ENCODE peak calls at places on chromosomes 13 and 19, in four cellular contexts. L, Z, K and T are unnamed samples.

GRCh38 chr13:78430166-78430791 is 173.1 kb downstream of the POU4F1 start:
- DNase-seq in L (no peak), Z (no peak), K (no peak), T (no peak)

GRCh38 chr19:19643158-19644053 is at the start of gene GMIP:
- DNase-seq in L (peak; percentile 89), Z (peak; percentile 95), K (peak; percentile 97), T (peak; percentile 93)

GRCh38 chr13:99757756-99758464 is 213.7 kb downstream of the ZIC5 start:
- DNase-seq in L (no peak), Z (no peak), K (no peak), T (no peak)

GRCh38 chr13:95698047-95698749 is 21.3 kb downstream of the DNAJC3 start:
- DNase-seq in L (no peak), Z (no peak), K (no peak), T (no peak)

GRCh38 chr19:45999653-46000121 is 4.4 kb downstream of the CCDC61 start:
- DNase-seq in L (peak; percentile 40), Z (no peak), K (no peak), T (peak; percentile 35)

GRCh38 chr19:57103573-57104277 is 16.1 kb upstream of the USP29 start:
- DNase-seq in L (peak; percentile 50), Z (peak; percentile 68), K (peak; percentile 76), T (peak; percentile 79)

GRCh38 chr19:37635076-37636056 is 19.9 kb downstream of the ZFP30 start:
- DNase-seq in L (no peak), Z (no peak), K (no peak), T (no peak)

GRCh38 chr19:43618921-43619261 is 538 bp downstream of the ZNF428 start:
- DNase-seq in L (no peak), Z (peak; percentile 74), K (peak; percentile 80), T (peak; percentile 84)

GRCh38 chr19:18768997-18769891 is 21.9 kb downstream of the COMP start:
- DNase-seq in L (no peak), Z (no peak), K (no peak), T (no peak)

GRCh38 chr19:3015126-3016057 is 13.7 kb downstream of the TLE2 start:
- DNase-seq in L (no peak), Z (no peak), K (no peak), T (no peak)

GRCh38 chr19:35318679-35319448 is 10.1 kb upstream of the CD22 start:
- DNase-seq in L (peak; percentile 27), Z (no peak), K (no peak), T (peak; percentile 41)

GRCh38 chr13:111564657-111565056 is 244.2 kb downstream of the TEX29 start:
- DNase-seq in L (no peak), Z (no peak), K (no peak), T (no peak)

GRCh38 chr19:18904334-18905057 is 8.5 kb upstream of the CERS1 start:
- DNase-seq in L (peak; percentile 32), Z (no peak), K (no peak), T (no peak)

GRCh38 chr19:16386619-16387240 is 62.1 kb downstream of the KLF2 start:
- DNase-seq in L (no peak), Z (peak; percentile 69), K (peak; percentile 77), T (peak; percentile 69)

GRCh38 chr13:113327391-113327765 is 30.3 kb downstream of the LAMP1 start:
- DNase-seq in L (no peak), Z (no peak), K (no peak), T (no peak)

GRCh38 chr19:41595258-41595889 is 19.4 kb downstream of the CEACAM21 start:
- DNase-seq in L (peak; percentile 45), Z (peak; percentile 74), K (peak; percentile 75), T (peak; percentile 75)

GRCh38 chr13:97004096-97004876 is 10.0 kb upstream of the OXGR1 start:
- DNase-seq in L (no peak), Z (no peak), K (no peak), T (no peak)

GRCh38 chr19:42076375-42076944 is 494 bp downstream of the ZNF574 start:
- DNase-seq in L (peak; percentile 72), Z (no peak), K (no peak), T (no peak)

GRCh38 chr19:41997121-41997850 is 3.3 kb upstream of the ATP1A3 start:
- DNase-seq in L (peak; percentile 57), Z (peak; percentile 80), K (peak; percentile 83), T (peak; percentile 59)

GRCh38 chr19:58555920-58556632 is 1.2 kb upstream of the CHMP2A start:
- DNase-seq in L (peak; percentile 67), Z (no peak), K (no peak), T (no peak)

GRCh38 chr19:44653977-44654784 is 10.5 kb downstream of the PVR start:
- DNase-seq in L (peak; percentile 67), Z (peak; percentile 87), K (peak; percentile 90), T (peak; percentile 88)
- TF ChIP-seq CTCF in L (peak; percentile 45), Z (peak; percentile 92), K (peak; percentile 95), T (peak; percentile 75)

GRCh38 chr13:21344662-21345176 is 114.4 kb downstream of the ZDHHC20 start:
- DNase-seq in L (no peak), Z (no peak), K (peak; percentile 40), T (peak; percentile 57)
- TF ChIP-seq CTCF in L (no peak), Z (no peak), K (no peak), T (no peak)

GRCh38 chr13:45474584-45475454 is 10.1 kb downstream of the COG3 start:
- DNase-seq in L (no peak), Z (no peak), K (peak; percentile 17), T (no peak)

GRCh38 chr13:45468676-45469075 is 3.9 kb downstream of the COG3 start:
- DNase-seq in L (no peak), Z (no peak), K (no peak), T (peak; percentile 14)

GRCh38 chr13:45472171-45472705 is 7.5 kb downstream of the COG3 start:
- DNase-seq in L (no peak), Z (no peak), K (no peak), T (no peak)

GRCh38 chr13:45473627-45474026 is 8.9 kb downstream of the COG3 start:
- DNase-seq in L (no peak), Z (no peak), K (peak; percentile 29), T (peak; percentile 31)
- TF ChIP-seq CTCF in L (no peak), Z (peak; percentile 18), K (no peak), T (peak; percentile 10)

DNA sequence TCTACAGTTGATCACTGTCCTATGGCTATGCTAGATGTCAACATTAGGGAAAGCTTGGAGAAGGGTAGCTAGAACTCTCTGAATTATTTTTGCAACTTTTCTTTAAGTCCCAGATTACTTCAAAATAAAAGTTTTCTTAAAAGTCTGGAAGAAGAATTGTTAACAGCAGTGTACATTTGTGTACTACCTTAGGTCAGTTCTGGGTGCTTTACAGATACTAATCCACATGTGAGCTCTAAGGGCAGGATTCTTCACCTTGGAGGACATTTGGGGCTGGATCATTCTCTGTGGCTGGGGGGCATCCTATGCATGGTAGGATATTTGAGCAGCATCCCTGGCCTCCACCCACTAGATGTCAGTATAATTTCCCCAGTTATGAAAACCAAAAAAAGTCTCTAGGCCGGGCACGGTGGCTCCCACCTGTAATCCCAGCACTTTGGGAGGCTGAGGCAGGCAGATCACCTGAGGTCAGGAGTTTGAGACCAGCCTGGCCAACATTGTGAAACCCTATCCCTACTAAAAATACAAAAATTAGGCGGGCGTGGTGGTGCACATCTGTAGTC is 2.8 kb downstream of the BRME1 start:
- DNase-seq in L (no peak), Z (no peak), K (peak; percentile 50), T (peak; percentile 62)
- TF ChIP-seq CTCF in L (peak; percentile 7), Z (peak; percentile 44), K (peak; percentile 22), T (peak; percentile 63)

DNA sequence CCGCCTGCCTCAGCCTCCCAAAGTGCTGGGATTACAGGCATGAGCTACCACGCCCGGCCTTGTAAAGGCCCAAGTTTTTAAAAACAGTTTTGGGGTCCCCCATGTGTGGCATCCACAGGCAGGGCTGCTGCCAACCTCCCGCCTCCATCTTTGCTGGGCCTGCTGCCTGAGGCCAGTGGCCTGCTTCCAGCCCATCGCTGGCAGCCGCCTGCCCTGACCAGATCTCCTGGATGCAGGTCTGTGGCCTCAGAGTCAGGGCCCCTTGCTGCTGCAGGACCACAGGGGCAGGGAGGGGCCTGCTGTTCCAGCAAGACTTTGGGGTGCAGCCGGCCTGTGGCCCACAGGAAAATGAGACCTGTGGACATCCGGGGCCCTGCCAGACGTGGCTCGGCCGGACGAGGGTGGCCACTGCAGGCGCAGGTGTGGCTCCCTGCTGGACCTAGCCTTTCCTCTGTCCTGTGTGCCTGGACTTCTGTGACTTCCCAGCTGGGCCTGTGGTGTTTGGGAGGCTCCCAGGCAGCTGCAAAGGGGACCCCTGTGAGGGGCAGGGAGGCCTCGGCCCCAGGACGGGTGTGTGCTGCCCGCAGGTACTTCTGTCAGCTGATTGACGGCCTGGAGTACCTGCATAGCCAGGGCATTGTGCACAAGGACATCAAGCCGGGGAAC is 14.3 kb downstream of the STK11 start:
- DNase-seq in L (no peak), Z (no peak), K (no peak), T (no peak)
- TF ChIP-seq CTCF in L (no peak), Z (no peak), K (no peak), T (no peak)

DNA sequence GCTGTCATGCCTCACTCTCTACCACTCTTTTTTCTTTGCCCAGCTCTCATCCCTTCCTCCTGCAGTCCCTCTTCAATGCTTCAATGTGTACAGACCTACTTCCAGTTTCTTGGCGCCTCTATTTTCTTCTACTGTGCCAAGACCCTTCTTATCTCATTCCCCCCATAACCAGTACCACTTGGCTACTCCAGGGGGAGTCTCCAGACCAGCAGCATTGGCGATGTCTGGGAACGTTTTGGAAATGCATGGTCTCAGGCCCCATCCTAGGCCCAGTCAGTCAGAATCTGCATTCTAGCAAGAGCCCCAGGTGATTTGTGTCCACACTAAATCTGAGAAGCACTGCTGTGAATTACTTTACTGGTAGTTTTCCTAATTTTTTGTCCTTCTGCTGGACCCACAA is 198.2 kb downstream of the SLC7A1 start:
- DNase-seq in L (no peak), Z (no peak), K (no peak), T (no peak)
- TF ChIP-seq CTCF in L (no peak), Z (no peak), K (no peak), T (no peak)

DNA sequence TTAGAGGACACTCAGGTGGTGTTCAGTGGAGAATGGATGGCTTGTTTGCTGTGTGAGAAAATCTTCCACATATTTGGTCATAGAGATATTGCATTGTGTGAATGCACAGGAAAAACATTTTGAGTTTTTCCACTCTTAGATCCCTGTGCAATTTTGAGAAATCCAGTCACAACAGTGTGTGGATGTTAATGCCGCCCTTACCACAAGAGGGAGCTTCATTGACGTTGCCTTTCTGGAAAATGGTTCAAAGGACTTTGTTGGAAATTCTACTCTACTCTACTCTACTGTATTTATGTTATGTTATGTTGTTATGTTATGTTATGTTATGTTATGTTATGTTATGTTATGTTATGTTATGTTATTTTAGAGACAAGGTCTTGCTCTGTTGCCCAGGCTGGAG is 13.4 kb downstream of the ZNF20 start:
- DNase-seq in L (no peak), Z (no peak), K (no peak), T (peak; percentile 31)
- TF ChIP-seq CTCF in L (peak; percentile 29), Z (peak; percentile 15), K (no peak), T (peak; percentile 49)

GRCh38 chr13:49652691-49653305 is 24.5 kb downstream of the ARL11 start:
- DNase-seq in L (no peak), Z (peak; percentile 57), K (peak; percentile 66), T (peak; percentile 38)

GRCh38 chr13:49651775-49652690 is 23.7 kb downstream of the ARL11 start:
- DNase-seq in L (no peak), Z (no peak), K (no peak), T (no peak)

GRCh38 chr13:49649963-49650312 is 21.6 kb downstream of the ARL11 start:
- DNase-seq in L (no peak), Z (no peak), K (no peak), T (no peak)

GRCh38 chr13:49646688-49647087 is 18.4 kb downstream of the ARL11 start:
- DNase-seq in L (no peak), Z (no peak), K (no peak), T (no peak)

GRCh38 chr13:49649244-49649962 is 21.1 kb downstream of the ARL11 start:
- DNase-seq in L (no peak), Z (no peak), K (no peak), T (no peak)
- TF ChIP-seq CTCF in L (no peak), Z (no peak), K (no peak), T (no peak)